ENCODE peak calls at places on chromosomes 3 and 15, in ten cellular contexts. One of them, this sample, is unnamed.
A peak's percentile ranks its signal among the peaks of the same experiment; 100 is the strongest.

GRCh38 chr3:58874795-58875194 is 175.0 kb downstream of the CFAP20DC start:
- DNase-seq in activated gamma-delta T cell treated with anti-CD3 and anti-CD28 coated beads, Interleukin-2, amount 50 U/mL, for 16 hours: no peak
- DNase-seq in naive thymus-derived CD4-positive, alpha-beta T cell: no peak
- DNase-seq in suprapubic skin: no peak
- DNase-seq in non-pigmented ciliary epithelial cell: no peak
- DNase-seq in HCT116: peak; percentile 64
- DNase-seq in GM04504: no peak
- DNase-seq in hypothalamus: no peak
- DNase-seq in HS-27A: peak; percentile 30
- DNase-seq in neural crest cell: no peak
- DNase-seq in this sample: no peak

GRCh38 chr3:197183582-197183981 is 114.8 kb downstream of the DLG1 start:
- DNase-seq in non-pigmented ciliary epithelial cell: no peak
- DNase-seq in GM04504: no peak
- DNase-seq in HS-27A: no peak
- DNase-seq in naive thymus-derived CD4-positive, alpha-beta T cell: no peak
- DNase-seq in suprapubic skin: no peak
- DNase-seq in activated gamma-delta T cell treated with anti-CD3 and anti-CD28 coated beads, Interleukin-2, amount 50 U/mL, for 16 hours: no peak
- DNase-seq in neural crest cell: no peak
- DNase-seq in HCT116: no peak
- DNase-seq in hypothalamus: peak; percentile 21
- DNase-seq in this sample: no peak

GRCh38 chr3:111712294-111713180 is 117.4 kb upstream of the ZBED2 start:
- DNase-seq in hypothalamus: no peak
- DNase-seq in HS-27A: no peak
- DNase-seq in activated gamma-delta T cell treated with anti-CD3 and anti-CD28 coated beads, Interleukin-2, amount 50 U/mL, for 16 hours: peak; percentile 20
- DNase-seq in GM04504: no peak
- DNase-seq in HCT116: no peak
- DNase-seq in suprapubic skin: no peak
- DNase-seq in non-pigmented ciliary epithelial cell: no peak
- DNase-seq in naive thymus-derived CD4-positive, alpha-beta T cell: no peak
- DNase-seq in neural crest cell: no peak
- DNase-seq in this sample: no peak

GRCh38 chr3:95615592-95616310 is 1198.6 kb upstream of the EPHA6 start:
- DNase-seq in activated gamma-delta T cell treated with anti-CD3 and anti-CD28 coated beads, Interleukin-2, amount 50 U/mL, for 16 hours: no peak
- DNase-seq in GM04504: no peak
- DNase-seq in HCT116: no peak
- DNase-seq in non-pigmented ciliary epithelial cell: no peak
- DNase-seq in HS-27A: peak; percentile 4
- DNase-seq in naive thymus-derived CD4-positive, alpha-beta T cell: no peak
- DNase-seq in neural crest cell: no peak
- DNase-seq in suprapubic skin: no peak
- DNase-seq in hypothalamus: no peak
- DNase-seq in this sample: no peak

GRCh38 chr3:149462051-149462450 is 12.4 kb upstream of the TM4SF4 start:
- DNase-seq in HCT116: no peak
- DNase-seq in neural crest cell: no peak
- DNase-seq in activated gamma-delta T cell treated with anti-CD3 and anti-CD28 coated beads, Interleukin-2, amount 50 U/mL, for 16 hours: no peak
- DNase-seq in naive thymus-derived CD4-positive, alpha-beta T cell: no peak
- DNase-seq in hypothalamus: no peak
- DNase-seq in suprapubic skin: no peak
- DNase-seq in HS-27A: no peak
- DNase-seq in GM04504: no peak
- DNase-seq in non-pigmented ciliary epithelial cell: no peak
- DNase-seq in this sample: no peak

GRCh38 chr15:44719293-44719999 is 8.1 kb downstream of the B2M start:
- DNase-seq in HCT116: no peak
- DNase-seq in non-pigmented ciliary epithelial cell: no peak
- DNase-seq in naive thymus-derived CD4-positive, alpha-beta T cell: peak; percentile 70
- DNase-seq in neural crest cell: no peak
- DNase-seq in hypothalamus: no peak
- DNase-seq in GM04504: no peak
- DNase-seq in activated gamma-delta T cell treated with anti-CD3 and anti-CD28 coated beads, Interleukin-2, amount 50 U/mL, for 16 hours: no peak
- DNase-seq in HS-27A: no peak
- DNase-seq in suprapubic skin: no peak
- DNase-seq in this sample: no peak

GRCh38 chr3:45676248-45677044 is 12.8 kb upstream of the SACM1L start:
- DNase-seq in neural crest cell: no peak
- DNase-seq in hypothalamus: no peak
- DNase-seq in HCT116: no peak
- DNase-seq in activated gamma-delta T cell treated with anti-CD3 and anti-CD28 coated beads, Interleukin-2, amount 50 U/mL, for 16 hours: no peak
- DNase-seq in suprapubic skin: no peak
- DNase-seq in HS-27A: no peak
- DNase-seq in non-pigmented ciliary epithelial cell: no peak
- DNase-seq in naive thymus-derived CD4-positive, alpha-beta T cell: no peak
- DNase-seq in GM04504: no peak
- DNase-seq in this sample: no peak

GRCh38 chr3:146594843-146595482 is 10.2 kb downstream of the PLSCR5 start:
- DNase-seq in HS-27A: no peak
- DNase-seq in suprapubic skin: no peak
- DNase-seq in GM04504: no peak
- DNase-seq in non-pigmented ciliary epithelial cell: no peak
- DNase-seq in activated gamma-delta T cell treated with anti-CD3 and anti-CD28 coated beads, Interleukin-2, amount 50 U/mL, for 16 hours: no peak
- DNase-seq in HCT116: peak; percentile 16
- DNase-seq in neural crest cell: no peak
- DNase-seq in hypothalamus: no peak
- DNase-seq in naive thymus-derived CD4-positive, alpha-beta T cell: no peak
- DNase-seq in this sample: no peak